ENCODE peak calls at places on chromosomes 3 and 15, in ten cellular contexts. P is endodermal cell, C is Panc1, W is fibroblast of villous mesenchyme, I is tibial nerve, B is AG10803, V is GM23338, M is OCI-LY7, T is BJ, E is A549. F is an unnamed sample.

GRCh38 chr15:71572452-71573053 is 237.8 kb upstream of the NR2E3 start:
- DNase-seq in P (peak), C (no peak), W (no peak), I (no peak), B (no peak), V (peak), M (no peak), T (no peak), E (peak), F (peak)

GRCh38 chr3:16905704-16906103 is 20.9 kb downstream of the PLCL2 start:
- DNase-seq in P (no peak), C (no peak), W (no peak), I (no peak), B (no peak), V (no peak), M (no peak), T (no peak), E (no peak), F (no peak)

GRCh38 chr3:106399208-106399607 is 530.4 kb upstream of the CBLB start:
- DNase-seq in P (no peak), C (no peak), W (peak), I (no peak), B (peak), V (no peak), M (no peak), T (no peak), E (no peak), F (no peak)

GRCh38 chr3:131397889-131398288 is 16.3 kb downstream of the NUDT16 start:
- DNase-seq in P (no peak), C (no peak), W (no peak), I (no peak), B (no peak), V (peak), M (no peak), T (no peak), E (no peak), F (no peak)

GRCh38 chr15:73019733-73020132 is 32.5 kb upstream of the NEO1 start:
- DNase-seq in P (peak), C (no peak), W (no peak), I (no peak), B (no peak), V (no peak), M (no peak), T (no peak), E (no peak), F (no peak)

GRCh38 chr3:164450276-164450905 is 627.9 kb downstream of the SI start:
- DNase-seq in P (no peak), C (no peak), W (peak), I (no peak), B (peak), V (no peak), M (no peak), T (no peak), E (no peak), F (no peak)

GRCh38 chr3:135199137-135199536 is 404.1 kb downstream of the EPHB1 start:
- DNase-seq in P (no peak), C (no peak), W (no peak), I (no peak), B (no peak), V (no peak), M (no peak), T (no peak), E (no peak), F (no peak)

GRCh38 chr15:58530056-58530590 is 98.3 kb downstream of the LIPC start:
- DNase-seq in P (no peak), C (no peak), W (no peak), I (no peak), B (no peak), V (no peak), M (no peak), T (no peak), E (no peak), F (no peak)

GRCh38 chr3:11566916-11567315 is 76.8 kb downstream of the VGLL4 start:
- DNase-seq in P (peak), C (no peak), W (no peak), I (no peak), B (no peak), V (peak), M (no peak), T (no peak), E (no peak), F (no peak)

GRCh38 chr3:84959470-84960380 is 936 bp downstream of the CADM2 start:
- DNase-seq in P (peak), C (no peak), W (no peak), I (no peak), B (no peak), V (peak), M (no peak), T (no peak), E (no peak), F (no peak)

GRCh38 chr15:64527263-64527984 is 67.0 kb downstream of the ZNF609 start:
- DNase-seq in P (no peak), C (no peak), W (peak), I (no peak), B (peak), V (no peak), M (no peak), T (no peak), E (peak), F (no peak)

GRCh38 chr3:187368765-187369450 is 723 bp downstream of the RTP4 start:
- DNase-seq in P (no peak), C (no peak), W (peak), I (no peak), B (peak), V (no peak), M (no peak), T (no peak), E (no peak), F (no peak)

GRCh38 chr15:22918596-22919140 is 61.5 kb downstream of the CYFIP1 start:
- DNase-seq in P (no peak), C (no peak), W (no peak), I (no peak), B (no peak), V (no peak), M (no peak), T (no peak), E (no peak), F (no peak)

GRCh38 chr3:96172917-96173316 is 641.5 kb upstream of the EPHA6 start:
- DNase-seq in P (no peak), C (no peak), W (no peak), I (no peak), B (no peak), V (no peak), M (no peak), T (no peak), E (no peak), F (no peak)

GRCh38 chr3:134132961-134133360 is 103.2 kb upstream of the SLCO2A1 start:
- DNase-seq in P (no peak), C (no peak), W (peak), I (no peak), B (no peak), V (no peak), M (no peak), T (no peak), E (no peak), F (no peak)

GRCh38 chr3:45547764-45548683 is 46.5 kb upstream of the LIMD1 start:
- DNase-seq in P (no peak), C (no peak), W (peak), I (peak), B (peak), V (no peak), M (no peak), T (peak), E (no peak), F (no peak)

GRCh38 chr3:141542989-141543388 is 56.2 kb downstream of the RASA2 start:
- DNase-seq in P (no peak), C (no peak), W (no peak), I (no peak), B (no peak), V (no peak), M (no peak), T (no peak), E (no peak), F (no peak)

GRCh38 chr3:179463299-179463698 is 12.0 kb upstream of the GNB4 start:
- DNase-seq in P (no peak), C (no peak), W (peak), I (no peak), B (peak), V (no peak), M (no peak), T (no peak), E (no peak), F (no peak)

GRCh38 chr15:80228959-80229610 is 22.9 kb downstream of the CTXND1 start:
- DNase-seq in P (no peak), C (no peak), W (peak), I (no peak), B (peak), V (no peak), M (no peak), T (no peak), E (peak), F (no peak)

GRCh38 chr3:119580148-119580760 is 962 bp downstream of the ADPRH start:
- DNase-seq in P (peak), C (no peak), W (no peak), I (peak), B (peak), V (peak), M (peak), T (no peak), E (no peak), F (no peak)

GRCh38 chr15:75736256-75736655 is 23.6 kb upstream of the CSPG4 start:
- DNase-seq in P (peak), C (no peak), W (no peak), I (no peak), B (no peak), V (no peak), M (no peak), T (no peak), E (no peak), F (no peak)

GRCh38 chr3:43063114-43063513 is 42.8 kb downstream of the POMGNT2 start:
- DNase-seq in P (no peak), C (no peak), W (no peak), I (peak), B (no peak), V (no peak), M (no peak), T (no peak), E (no peak), F (no peak)

GRCh38 chr15:64623347-64624024 is 151.9 kb downstream of the RBPMS2 start:
- DNase-seq in P (no peak), C (no peak), W (peak), I (no peak), B (peak), V (no peak), M (no peak), T (peak), E (no peak), F (no peak)

GRCh38 chr3:139324456-139324855 is 19.4 kb upstream of the MRPS22 start:
- DNase-seq in P (no peak), C (no peak), W (no peak), I (no peak), B (no peak), V (no peak), M (no peak), T (no peak), E (no peak), F (no peak)

GRCh38 chr3:8499181-8499611 is 2.4 kb upstream of the LMCD1 start:
- DNase-seq in P (peak), C (no peak), W (no peak), I (no peak), B (no peak), V (peak), M (no peak), T (no peak), E (no peak), F (no peak)

GRCh38 chr15:90619468-90619867 is 89.7 kb downstream of the CRTC3 start:
- DNase-seq in P (no peak), C (no peak), W (no peak), I (no peak), B (no peak), V (peak), M (no peak), T (no peak), E (no peak), F (no peak)

GRCh38 chr3:26368312-26368711 is 254.3 kb upstream of the LRRC3B start:
- DNase-seq in P (peak), C (no peak), W (no peak), I (no peak), B (no peak), V (peak), M (no peak), T (no peak), E (no peak), F (no peak)

GRCh38 chr15:40594429-40594836 is 384 bp downstream of the KNL1 start:
- DNase-seq in P (no peak), C (no peak), W (peak), I (no peak), B (peak), V (peak), M (peak), T (peak), E (peak), F (peak)

GRCh38 chr3:178419078-178419477 is 117.2 kb upstream of the KCNMB2 start:
- DNase-seq in P (no peak), C (no peak), W (peak), I (no peak), B (no peak), V (no peak), M (no peak), T (no peak), E (peak), F (no peak)

GRCh38 chr3:146895026-146895749 is 290.0 kb upstream of the PLSCR5 start:
- DNase-seq in P (no peak), C (no peak), W (peak), I (no peak), B (peak), V (no peak), M (no peak), T (peak), E (no peak), F (no peak)

GRCh38 chr3:65685621-65686020 is 353.1 kb downstream of the MAGI1 start:
- DNase-seq in P (no peak), C (no peak), W (peak), I (peak), B (peak), V (no peak), M (no peak), T (no peak), E (no peak), F (no peak)

GRCh38 chr3:37243811-37244748 is 69.7 kb upstream of the LRRFIP2 start:
- DNase-seq in P (peak), C (no peak), W (peak), I (peak), B (peak), V (peak), M (peak), T (peak), E (peak), F (peak)

GRCh38 chr3:37245003-37245402 is 70.6 kb upstream of the LRRFIP2 start:
- DNase-seq in P (no peak), C (no peak), W (no peak), I (no peak), B (no peak), V (no peak), M (no peak), T (no peak), E (no peak), F (no peak)

GRCh38 chr3:37237252-37237651 is 62.9 kb upstream of the LRRFIP2 start:
- DNase-seq in P (no peak), C (no peak), W (no peak), I (no peak), B (no peak), V (no peak), M (no peak), T (no peak), E (no peak), F (no peak)

GRCh38 chr3:37240170-37240945 is 66.0 kb upstream of the LRRFIP2 start:
- DNase-seq in P (no peak), C (no peak), W (no peak), I (no peak), B (no peak), V (no peak), M (no peak), T (no peak), E (no peak), F (no peak)

DNA sequence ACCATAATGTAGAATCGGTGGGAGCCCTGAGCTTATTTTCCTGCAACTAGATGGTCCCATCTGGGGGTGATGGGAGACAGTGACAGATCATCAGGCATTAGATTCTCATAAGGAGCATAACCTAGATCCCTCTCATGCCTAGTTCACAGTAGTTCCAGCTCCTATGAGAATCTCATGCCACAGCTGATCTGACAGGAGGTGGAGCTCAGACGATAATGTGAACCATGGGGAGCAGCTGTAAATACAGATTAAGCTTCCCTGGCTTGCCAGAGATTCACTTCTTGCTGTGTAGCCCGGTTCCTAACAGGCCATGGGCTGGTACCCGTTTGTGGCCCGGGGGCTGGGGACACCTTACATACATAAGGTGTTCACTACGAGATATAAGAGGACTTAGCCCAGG is 67.5 kb upstream of the LRRFIP2 start:
- DNase-seq in P (no peak), C (no peak), W (no peak), I (no peak), B (no peak), V (no peak), M (no peak), T (no peak), E (no peak), F (no peak)
- H3K4me3 ChIP-seq in P (peak), C (no peak), W (no peak), I (no peak), B (no peak), V (peak), M (no peak), T (no peak), E (peak), F (peak)

GRCh38 chr3:156135921-156136655 is 15.7 kb downstream of the KCNAB1 start:
- DNase-seq in P (no peak), C (no peak), W (no peak), I (no peak), B (no peak), V (peak), M (no peak), T (no peak), E (peak), F (no peak)
- TF ChIP-seq CTCF in P (peak), C (peak), W (no peak), I (no peak), B (peak), V (peak), M (peak), T (peak), E (peak), F (no peak)

GRCh38 chr15:69906256-69907185 is 191.2 kb downstream of the TLE3 start:
- DNase-seq in P (no peak), C (no peak), W (no peak), I (no peak), B (no peak), V (no peak), M (peak), T (no peak), E (no peak), F (no peak)
- H3K4me3 ChIP-seq in P (no peak), C (no peak), W (no peak), I (no peak), B (no peak), V (no peak), M (no peak), T (no peak), E (no peak), F (no peak)

GRCh38 chr3:160953681-160954080 is 151.5 kb downstream of the B3GALNT1 start:
- DNase-seq in P (no peak), C (no peak), W (no peak), I (no peak), B (no peak), V (no peak), M (no peak), T (no peak), E (no peak), F (no peak)

GRCh38 chr3:160950954-160951353 is 154.2 kb downstream of the B3GALNT1 start:
- DNase-seq in P (no peak), C (no peak), W (no peak), I (no peak), B (no peak), V (no peak), M (no peak), T (no peak), E (no peak), F (no peak)

GRCh38 chr3:160951677-160952487 is 153.3 kb downstream of the B3GALNT1 start:
- DNase-seq in P (no peak), C (no peak), W (no peak), I (no peak), B (no peak), V (no peak), M (no peak), T (no peak), E (no peak), F (no peak)

GRCh38 chr3:160956785-160957184 is 148.4 kb downstream of the B3GALNT1 start:
- DNase-seq in P (no peak), C (no peak), W (peak), I (no peak), B (peak), V (peak), M (peak), T (no peak), E (no peak), F (no peak)
- TF ChIP-seq CTCF in P (peak), C (peak), W (peak), I (no peak), B (peak), V (peak), M (peak), T (peak), E (no peak), F (no peak)